ENCODE peak calls at places on chromosomes 2 and 18, in six cellular contexts. One of them, this sample, is unnamed.

GRCh38 chr2:223169830-223170605 is 118.0 kb downstream of the KCNE4 start:
- DNase-seq in HCT116: no peak
- DNase-seq in GM12878: peak
- DNase-seq in H1: no peak
- DNase-seq in SK-N-SH: no peak
- DNase-seq in HepG2: no peak
- DNase-seq in this sample: no peak

GRCh38 chr2:142989276-142990204 is 112.1 kb downstream of the KYNU start:
- DNase-seq in GM12878: no peak
- DNase-seq in HepG2: peak
- DNase-seq in H1: no peak
- DNase-seq in HCT116: peak
- DNase-seq in SK-N-SH: no peak
- DNase-seq in this sample: no peak

GRCh38 chr2:119820275-119820674 is 60.6 kb downstream of the PTPN4 start:
- DNase-seq in HCT116: no peak
- DNase-seq in H1: no peak
- DNase-seq in GM12878: no peak
- DNase-seq in HepG2: no peak
- DNase-seq in SK-N-SH: peak
- DNase-seq in this sample: no peak

GRCh38 chr2:10963155-10963554 is 51.4 kb downstream of the KCNF1 start:
- DNase-seq in H1: no peak
- DNase-seq in HepG2: no peak
- DNase-seq in HCT116: no peak
- DNase-seq in GM12878: no peak
- DNase-seq in SK-N-SH: no peak
- DNase-seq in this sample: no peak

GRCh38 chr18:24112874-24113615 is 25.8 kb upstream of the CABYR start:
- DNase-seq in HepG2: peak
- DNase-seq in H1: no peak
- DNase-seq in SK-N-SH: no peak
- DNase-seq in HCT116: peak
- DNase-seq in GM12878: no peak
- DNase-seq in this sample: no peak

GRCh38 chr2:44171018-44171417 is 2.3 kb downstream of the PPM1B start:
- DNase-seq in GM12878: no peak
- DNase-seq in HepG2: peak
- DNase-seq in H1: no peak
- DNase-seq in SK-N-SH: no peak
- DNase-seq in HCT116: peak
- DNase-seq in this sample: no peak

GRCh38 chr2:189178726-189179606 is 595 bp downstream of the COL5A2 start:
- DNase-seq in H1: no peak
- DNase-seq in HCT116: no peak
- DNase-seq in HepG2: no peak
- DNase-seq in SK-N-SH: no peak
- DNase-seq in GM12878: no peak
- DNase-seq in this sample: no peak

GRCh38 chr2:11716689-11717321 is 29.6 kb upstream of the LPIN1 start:
- DNase-seq in H1: no peak
- DNase-seq in SK-N-SH: no peak
- DNase-seq in HCT116: no peak
- DNase-seq in GM12878: no peak
- DNase-seq in HepG2: peak
- DNase-seq in this sample: no peak

GRCh38 chr2:111068435-111069058 is 52.2 kb upstream of the BCL2L11 start:
- DNase-seq in SK-N-SH: no peak
- DNase-seq in H1: no peak
- DNase-seq in HepG2: no peak
- DNase-seq in HCT116: peak
- DNase-seq in GM12878: no peak
- DNase-seq in this sample: peak

GRCh38 chr2:67565761-67566160 is 168.6 kb downstream of the ETAA1 start:
- DNase-seq in GM12878: no peak
- DNase-seq in HCT116: no peak
- DNase-seq in HepG2: no peak
- DNase-seq in SK-N-SH: no peak
- DNase-seq in H1: no peak
- DNase-seq in this sample: no peak

GRCh38 chr18:41126541-41127235 is 828.3 kb upstream of the PIK3C3 start:
- DNase-seq in GM12878: no peak
- DNase-seq in HCT116: no peak
- DNase-seq in H1: no peak
- DNase-seq in HepG2: no peak
- DNase-seq in SK-N-SH: no peak
- DNase-seq in this sample: no peak

GRCh38 chr2:156434461-156435291 is 1.5 kb upstream of the GPD2 start:
- DNase-seq in SK-N-SH: no peak
- DNase-seq in HCT116: no peak
- DNase-seq in H1: no peak
- DNase-seq in GM12878: no peak
- DNase-seq in HepG2: no peak
- DNase-seq in this sample: no peak

GRCh38 chr2:188676012-188676405 is 298.2 kb upstream of the COL3A1 start:
- DNase-seq in H1: no peak
- DNase-seq in HCT116: no peak
- DNase-seq in HepG2: no peak
- DNase-seq in SK-N-SH: no peak
- DNase-seq in GM12878: no peak
- DNase-seq in this sample: no peak

GRCh38 chr2:1750935-1751767 is 6.8 kb upstream of the PXDN start:
- DNase-seq in HepG2: peak
- DNase-seq in H1: peak
- DNase-seq in SK-N-SH: peak
- DNase-seq in GM12878: no peak
- DNase-seq in HCT116: peak
- DNase-seq in this sample: peak

GRCh38 chr2:172404824-172405223 is 22.6 kb upstream of the ITGA6 start:
- DNase-seq in H1: no peak
- DNase-seq in HCT116: no peak
- DNase-seq in HepG2: no peak
- DNase-seq in GM12878: no peak
- DNase-seq in SK-N-SH: no peak
- DNase-seq in this sample: no peak

GRCh38 chr18:41996020-41996419 is 41.0 kb downstream of the PIK3C3 start:
- DNase-seq in H1: no peak
- DNase-seq in HepG2: no peak
- DNase-seq in GM12878: no peak
- DNase-seq in HCT116: no peak
- DNase-seq in SK-N-SH: no peak
- DNase-seq in this sample: no peak

GRCh38 chr18:31070206-31070605 is 27.7 kb upstream of the DSC3 start:
- DNase-seq in HCT116: no peak
- DNase-seq in HepG2: no peak
- DNase-seq in SK-N-SH: no peak
- DNase-seq in GM12878: no peak
- DNase-seq in H1: no peak
- DNase-seq in this sample: no peak

GRCh38 chr2:216235462-216235861 is 126.3 kb downstream of the XRCC5 start:
- DNase-seq in H1: no peak
- DNase-seq in GM12878: no peak
- DNase-seq in SK-N-SH: no peak
- DNase-seq in HepG2: no peak
- DNase-seq in HCT116: no peak
- DNase-seq in this sample: no peak

GRCh38 chr2:65613968-65614555 is 181.7 kb upstream of the SPRED2 start:
- DNase-seq in HepG2: no peak
- DNase-seq in H1: no peak
- DNase-seq in SK-N-SH: no peak
- DNase-seq in HCT116: no peak
- DNase-seq in GM12878: no peak
- DNase-seq in this sample: no peak

GRCh38 chr2:19835818-19836281 is 65.9 kb downstream of the TTC32 start:
- DNase-seq in HepG2: no peak
- DNase-seq in GM12878: no peak
- DNase-seq in SK-N-SH: no peak
- DNase-seq in H1: no peak
- DNase-seq in HCT116: no peak
- DNase-seq in this sample: no peak

DNA sequence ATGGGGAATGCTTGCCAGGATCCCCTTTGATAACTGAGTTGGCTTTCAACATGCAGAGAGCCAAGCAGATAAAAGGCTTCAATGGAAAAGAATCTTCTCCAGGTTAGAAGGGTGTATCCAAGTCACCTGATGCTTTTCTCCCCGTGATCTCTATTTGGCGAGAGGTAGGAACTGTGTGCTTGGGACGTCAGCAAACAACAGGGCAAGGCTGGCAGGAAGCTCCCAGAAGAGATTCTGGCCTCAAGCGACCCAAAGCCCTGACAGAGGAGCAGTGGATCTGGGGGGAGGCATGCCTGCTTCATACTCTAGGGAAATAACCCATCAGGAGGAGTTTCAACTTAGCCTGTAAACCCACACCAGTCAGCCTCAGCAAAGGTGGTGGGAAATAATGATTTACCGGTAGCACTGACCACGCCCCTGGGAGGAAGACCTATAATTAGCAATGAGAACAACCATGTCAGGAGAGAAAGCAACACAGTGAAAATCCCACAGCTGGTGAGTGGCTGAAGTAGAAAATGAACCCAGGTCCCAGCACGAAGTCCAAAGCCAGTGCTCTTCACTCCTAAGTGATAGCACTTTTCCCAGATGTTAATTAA is 76.3 kb upstream of the SEC11C start:
- DNase-seq in HepG2: no peak
- DNase-seq in SK-N-SH: no peak
- DNase-seq in HCT116: no peak
- DNase-seq in H1: no peak
- DNase-seq in GM12878: peak
- DNase-seq in this sample: no peak
- TF ChIP-seq JUND in HepG2: no peak
- TF ChIP-seq JUND in SK-N-SH: no peak
- TF ChIP-seq JUND in HCT116: no peak
- TF ChIP-seq JUND in H1: no peak
- TF ChIP-seq JUND in GM12878: no peak
- TF ChIP-seq JUND in this sample: no peak

GRCh38 chr2:58635801-58636375 is 394.8 kb upstream of the FANCL start:
- DNase-seq in HepG2: no peak
- DNase-seq in H1: no peak
- DNase-seq in HCT116: no peak
- DNase-seq in SK-N-SH: no peak
- DNase-seq in GM12878: no peak
- DNase-seq in this sample: no peak

GRCh38 chr2:58644992-58645391 is 403.9 kb upstream of the FANCL start:
- DNase-seq in HepG2: no peak
- DNase-seq in GM12878: no peak
- DNase-seq in SK-N-SH: no peak
- DNase-seq in H1: no peak
- DNase-seq in HCT116: no peak
- DNase-seq in this sample: peak

GRCh38 chr2:58638256-58638795 is 397.2 kb upstream of the FANCL start:
- DNase-seq in GM12878: no peak
- DNase-seq in HCT116: no peak
- DNase-seq in H1: no peak
- DNase-seq in SK-N-SH: no peak
- DNase-seq in HepG2: no peak
- DNase-seq in this sample: no peak

GRCh38 chr2:58640042-58640441 is 398.9 kb upstream of the FANCL start:
- DNase-seq in HepG2: no peak
- DNase-seq in GM12878: no peak
- DNase-seq in HCT116: no peak
- DNase-seq in SK-N-SH: no peak
- DNase-seq in H1: no peak
- DNase-seq in this sample: no peak

DNA sequence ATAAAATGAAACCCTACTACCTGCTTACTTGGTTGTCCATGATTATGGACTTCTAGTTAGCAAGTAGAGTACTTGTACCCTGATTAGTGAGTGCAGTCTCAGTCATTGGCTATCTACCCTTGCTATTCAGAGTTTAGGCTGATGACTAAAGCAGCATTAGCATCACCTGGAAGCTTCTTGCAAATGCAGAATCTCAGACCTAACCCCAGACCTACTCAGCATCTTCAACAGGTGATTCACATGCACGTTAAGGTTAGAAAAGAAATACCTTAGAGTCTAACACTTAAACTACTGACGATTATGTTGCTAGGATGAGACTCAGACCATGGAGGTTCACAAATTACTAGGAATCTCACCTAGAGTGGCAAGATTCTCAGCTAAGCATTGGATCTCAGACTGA is 399.9 kb upstream of the FANCL start:
- DNase-seq in HCT116: no peak
- DNase-seq in HepG2: no peak
- DNase-seq in H1: no peak
- DNase-seq in SK-N-SH: no peak
- DNase-seq in GM12878: no peak
- DNase-seq in this sample: no peak
- TF ChIP-seq JUND in HCT116: no peak
- TF ChIP-seq JUND in HepG2: no peak
- TF ChIP-seq JUND in H1: no peak
- TF ChIP-seq JUND in SK-N-SH: no peak
- TF ChIP-seq JUND in GM12878: no peak
- TF ChIP-seq JUND in this sample: no peak

GRCh38 chr2:24820598-24821432 is 27.6 kb downstream of the CENPO start:
- DNase-seq in SK-N-SH: peak
- DNase-seq in H1: no peak
- DNase-seq in HepG2: no peak
- DNase-seq in GM12878: no peak
- DNase-seq in HCT116: no peak
- DNase-seq in this sample: no peak

GRCh38 chr2:24820175-24820513 is 26.9 kb downstream of the CENPO start:
- DNase-seq in HCT116: no peak
- DNase-seq in HepG2: no peak
- DNase-seq in GM12878: no peak
- DNase-seq in H1: no peak
- DNase-seq in SK-N-SH: peak
- DNase-seq in this sample: no peak

GRCh38 chr2:24819442-24820174 is 26.4 kb downstream of the CENPO start:
- DNase-seq in HepG2: no peak
- DNase-seq in H1: no peak
- DNase-seq in GM12878: no peak
- DNase-seq in HCT116: no peak
- DNase-seq in SK-N-SH: peak
- DNase-seq in this sample: no peak

GRCh38 chr2:24822049-24822706 is 29.0 kb downstream of the CENPO start:
- DNase-seq in H1: peak
- DNase-seq in GM12878: no peak
- DNase-seq in SK-N-SH: no peak
- DNase-seq in HCT116: no peak
- DNase-seq in HepG2: no peak
- DNase-seq in this sample: no peak

GRCh38 chr2:24821433-24821891 is 28.2 kb downstream of the CENPO start:
- DNase-seq in HCT116: no peak
- DNase-seq in H1: no peak
- DNase-seq in SK-N-SH: peak
- DNase-seq in HepG2: no peak
- DNase-seq in GM12878: no peak
- DNase-seq in this sample: no peak
- TF ChIP-seq JUND in HCT116: no peak
- TF ChIP-seq JUND in H1: no peak
- TF ChIP-seq JUND in SK-N-SH: no peak
- TF ChIP-seq JUND in HepG2: no peak
- TF ChIP-seq JUND in GM12878: no peak
- TF ChIP-seq JUND in this sample: no peak

DNA sequence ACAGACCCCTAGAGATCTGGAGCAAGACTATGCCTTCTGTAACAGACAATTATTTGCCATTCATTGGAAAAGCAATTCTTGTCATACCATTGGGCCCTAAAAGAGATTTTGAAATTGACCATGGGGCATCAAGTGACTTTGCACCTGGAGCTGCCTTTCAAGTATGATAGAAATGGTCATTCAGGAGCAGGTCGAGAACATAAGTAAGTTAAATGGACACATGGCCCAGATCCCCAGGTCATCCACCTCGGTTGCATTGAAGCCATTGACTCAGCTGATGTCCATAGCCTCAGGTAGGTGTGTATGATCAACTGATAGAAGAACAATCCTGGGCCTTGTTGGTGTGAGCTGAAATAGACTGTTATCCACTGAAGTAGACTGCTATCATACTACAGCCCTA is 19.3 kb downstream of the CHCHD5 start:
- DNase-seq in H1: no peak
- DNase-seq in GM12878: no peak
- DNase-seq in SK-N-SH: no peak
- DNase-seq in HCT116: no peak
- DNase-seq in HepG2: no peak
- DNase-seq in this sample: no peak
- TF ChIP-seq JUND in H1: no peak
- TF ChIP-seq JUND in GM12878: no peak
- TF ChIP-seq JUND in SK-N-SH: no peak
- TF ChIP-seq JUND in HCT116: no peak
- TF ChIP-seq JUND in HepG2: no peak
- TF ChIP-seq JUND in this sample: no peak

This sample was measured in T47D.